ENCODE peak calls at places on chromosomes 6 and 20, in four cellular contexts. X is aorta, U is brain microvascular endothelial cell, J is psoas muscle. G is an unnamed sample.

GRCh38 chr20:22080985-22081384 is 375.5 kb downstream of the PAX1 start:
- DNase-seq in X (no peak), U (no peak), J (no peak), G (no peak)

GRCh38 chr6:53361549-53362031 is 12.8 kb upstream of the ELOVL5 start:
- DNase-seq in X (no peak), U (peak; percentile 26), J (no peak), G (peak; percentile 82)

GRCh38 chr6:2841264-2842138 is at the start of gene SERPINB1:
- DNase-seq in X (peak; percentile 97), U (peak; percentile 92), J (peak; percentile 92), G (peak; percentile 97)

GRCh38 chr6:159062564-159062945 is 17.8 kb upstream of the TAGAP start:
- DNase-seq in X (no peak), U (no peak), J (no peak), G (no peak)

GRCh38 chr6:13666194-13667105 is 45.2 kb downstream of the RANBP9 start:
- DNase-seq in X (no peak), U (no peak), J (no peak), G (no peak)

GRCh38 chr20:50788045-50788867 is 6.6 kb upstream of the BCAS4 start:
- DNase-seq in X (peak; percentile 36), U (peak; percentile 45), J (no peak), G (peak; percentile 75)

GRCh38 chr20:2838170-2838797 is 2.2 kb downstream of the PCED1A start:
- DNase-seq in X (no peak), U (no peak), J (no peak), G (no peak)

GRCh38 chr6:117477988-117478852 is 4.3 kb upstream of the DCBLD1 start:
- DNase-seq in X (no peak), U (no peak), J (no peak), G (no peak)

GRCh38 chr6:41460742-41461336 is 85.3 kb upstream of the FOXP4 start:
- DNase-seq in X (no peak), U (no peak), J (no peak), G (no peak)

GRCh38 chr20:62366370-62367135 is 559 bp downstream of the LAMA5 start:
- DNase-seq in X (peak; percentile 82), U (no peak), J (peak; percentile 27), G (no peak)

GRCh38 chr20:1622450-1622849 is 2.6 kb upstream of the SIRPB1 start:
- DNase-seq in X (no peak), U (no peak), J (no peak), G (no peak)

GRCh38 chr6:69813508-69813907 is 16.7 kb upstream of the LMBRD1 start:
- DNase-seq in X (no peak), U (no peak), J (no peak), G (no peak)

GRCh38 chr6:128554302-128554701 is 33.9 kb upstream of the PTPRK start:
- DNase-seq in X (no peak), U (no peak), J (no peak), G (no peak)

GRCh38 chr20:30593572-30593971 is 663.9 kb upstream of the DEFB115 start:
- DNase-seq in X (no peak), U (no peak), J (no peak), G (no peak)

GRCh38 chr6:37630281-37630799 is 67.3 kb downstream of the MDGA1 start:
- DNase-seq in X (no peak), U (peak; percentile 99), J (peak; percentile 37), G (peak; percentile 95)

GRCh38 chr20:24673678-24674570 is 204.5 kb downstream of the SYNDIG1 start:
- DNase-seq in X (peak; percentile 42), U (peak; percentile 25), J (no peak), G (no peak)

DNA sequence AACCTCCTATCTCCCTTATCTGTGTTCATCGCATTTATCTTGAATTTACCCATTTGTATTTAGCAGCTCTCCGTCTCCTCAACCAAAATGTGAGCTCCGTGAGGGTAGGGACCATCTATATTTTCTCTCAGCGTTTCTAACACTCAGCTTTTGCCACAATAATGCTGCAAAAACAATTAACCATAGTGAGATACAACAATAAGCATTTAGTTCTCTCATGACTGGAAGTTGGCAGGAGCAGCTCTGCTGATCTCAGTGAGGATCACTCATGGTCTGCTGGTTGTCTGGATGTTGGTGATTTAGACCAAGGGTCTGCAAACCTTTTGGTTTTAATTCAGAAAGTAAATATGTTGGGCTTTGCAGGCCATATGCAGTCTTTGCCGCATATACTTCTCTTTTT is 394.8 kb upstream of the RNF217 start:
- DNase-seq in X (no peak), U (no peak), J (no peak), G (no peak)
- H3K4me3 ChIP-seq in X (no peak overlapping the region), U (no peak overlapping the region), J (no peak overlapping the region), G (no peak overlapping the region)

DNA sequence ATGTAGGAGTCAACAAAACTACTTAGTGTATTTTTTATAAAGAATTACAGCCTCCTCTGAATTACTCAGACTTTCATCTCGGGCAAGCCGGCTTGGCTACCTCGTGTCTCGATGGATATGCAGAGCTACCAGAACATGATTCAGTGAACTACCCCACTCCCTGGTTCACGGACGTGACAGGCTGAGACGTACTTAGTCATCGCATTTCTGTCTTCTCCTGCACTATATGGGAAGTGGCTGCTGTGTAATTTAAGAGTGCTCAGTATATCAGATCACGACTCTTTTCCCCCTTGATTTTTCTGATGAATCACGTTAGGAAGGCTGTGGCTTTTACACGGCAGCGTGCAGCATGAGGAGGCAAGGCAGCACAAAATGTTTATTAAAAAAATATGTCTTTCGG is 302.7 kb upstream of the ZFP64 start:
- DNase-seq in X (no peak), U (peak; percentile 46), J (peak; percentile 37), G (peak; percentile 75)
- H3K27ac ChIP-seq in X (no peak overlapping the region), U (peak overlapping the region; percentile 32), J (no peak overlapping the region), G (no peak overlapping the region)

DNA sequence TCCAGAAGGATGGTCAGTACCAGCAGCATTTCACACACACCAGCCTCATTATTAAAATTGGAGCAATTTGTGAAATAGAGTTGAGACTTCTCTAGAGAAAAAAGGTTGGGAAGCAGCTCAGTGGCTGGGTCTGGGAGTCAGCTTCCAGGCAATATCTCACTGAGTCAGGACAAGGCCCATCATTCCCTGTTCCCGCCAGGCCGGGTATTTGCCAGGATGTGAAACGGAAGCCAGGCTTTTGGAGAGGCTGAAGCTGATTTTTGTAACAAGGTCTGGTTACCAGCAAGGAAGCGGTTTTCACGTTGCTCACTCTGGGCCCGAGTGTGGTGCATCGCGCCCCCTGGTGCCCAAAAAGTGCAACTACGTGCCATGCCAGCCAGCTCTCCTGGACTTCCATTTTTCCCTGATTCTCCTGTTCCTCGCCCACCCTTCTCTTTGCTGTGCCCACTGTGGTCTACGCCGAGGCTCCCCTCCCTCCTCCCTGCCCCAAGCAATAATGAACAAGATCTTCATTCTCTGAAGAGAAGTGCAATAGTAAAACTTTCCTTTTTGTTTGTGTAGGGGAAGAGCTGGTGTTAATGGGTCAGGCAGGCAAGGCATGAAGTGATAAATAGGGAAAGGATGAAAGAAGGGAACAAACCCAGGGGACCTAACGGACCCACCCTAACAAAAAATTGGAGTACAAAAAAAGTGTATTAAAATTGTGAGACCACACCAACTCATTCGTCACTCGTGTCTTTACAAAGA is 67.1 kb downstream of the ZBTB2 start:
- DNase-seq in X (peak; percentile 95), U (peak; percentile 82), J (peak; percentile 84), G (peak; percentile 77)
- H3K4me3 ChIP-seq in X (no peak overlapping the region), U (no peak overlapping the region), J (peak overlapping the region; percentile 15), G (no peak overlapping the region)

GRCh38 chr20:48387675-48388074 is 440.1 kb downstream of the PREX1 start:
- DNase-seq in X (no peak), U (no peak), J (no peak), G (no peak)
- H3K27ac ChIP-seq in X (no peak overlapping the region), U (no peak overlapping the region), J (no peak overlapping the region), G (no peak overlapping the region)

GRCh38 chr6:101398716-101399626 is 5.5 kb downstream of the GRIK2 start:
- DNase-seq in X (no peak), U (no peak), J (no peak), G (no peak)

GRCh38 chr6:101399627-101399955 is 6.1 kb downstream of the GRIK2 start:
- DNase-seq in X (no peak), U (no peak), J (no peak), G (no peak)

GRCh38 chr6:101402618-101403002 is 9.1 kb downstream of the GRIK2 start:
- DNase-seq in X (no peak), U (no peak), J (no peak), G (no peak)

GRCh38 chr6:101401792-101402617 is 8.5 kb downstream of the GRIK2 start:
- DNase-seq in X (peak; percentile 70), U (no peak), J (no peak), G (no peak)

GRCh38 chr6:101400341-101400740 is 6.8 kb downstream of the GRIK2 start:
- DNase-seq in X (no peak), U (no peak), J (no peak), G (no peak)
- H3K4me3 ChIP-seq in X (no peak overlapping the region), U (no peak overlapping the region), J (no peak overlapping the region), G (no peak overlapping the region)

GRCh38 chr6:131831392-131831791 is 23.6 kb downstream of the ENPP1 start:
- DNase-seq in X (no peak), U (peak; percentile 44), J (no peak), G (no peak)
- H3K27ac ChIP-seq in X (no peak overlapping the region), U (peak overlapping the region; percentile 58), J (no peak overlapping the region), G (no peak overlapping the region)

GRCh38 chr20:53738039-53738944 is 144.7 kb upstream of the ZNF217 start:
- DNase-seq in X (no peak), U (peak; percentile 57), J (peak; percentile 40), G (peak; percentile 59)

GRCh38 chr20:53738945-53739798 is 145.5 kb upstream of the ZNF217 start:
- DNase-seq in X (no peak), U (no peak), J (no peak), G (no peak)

GRCh38 chr20:53737404-53738038 is 143.9 kb upstream of the ZNF217 start:
- DNase-seq in X (no peak), U (no peak), J (no peak), G (no peak)

GRCh38 chr20:53741726-53742028 is 148.0 kb upstream of the ZNF217 start:
- DNase-seq in X (no peak), U (no peak), J (no peak), G (no peak)

GRCh38 chr20:53739799-53740785 is 146.5 kb upstream of the ZNF217 start:
- DNase-seq in X (no peak), U (no peak), J (no peak), G (no peak)
- H3K4me3 ChIP-seq in X (no peak overlapping the region), U (peak overlapping the region; percentile 10), J (no peak overlapping the region), G (no peak overlapping the region)

DNA sequence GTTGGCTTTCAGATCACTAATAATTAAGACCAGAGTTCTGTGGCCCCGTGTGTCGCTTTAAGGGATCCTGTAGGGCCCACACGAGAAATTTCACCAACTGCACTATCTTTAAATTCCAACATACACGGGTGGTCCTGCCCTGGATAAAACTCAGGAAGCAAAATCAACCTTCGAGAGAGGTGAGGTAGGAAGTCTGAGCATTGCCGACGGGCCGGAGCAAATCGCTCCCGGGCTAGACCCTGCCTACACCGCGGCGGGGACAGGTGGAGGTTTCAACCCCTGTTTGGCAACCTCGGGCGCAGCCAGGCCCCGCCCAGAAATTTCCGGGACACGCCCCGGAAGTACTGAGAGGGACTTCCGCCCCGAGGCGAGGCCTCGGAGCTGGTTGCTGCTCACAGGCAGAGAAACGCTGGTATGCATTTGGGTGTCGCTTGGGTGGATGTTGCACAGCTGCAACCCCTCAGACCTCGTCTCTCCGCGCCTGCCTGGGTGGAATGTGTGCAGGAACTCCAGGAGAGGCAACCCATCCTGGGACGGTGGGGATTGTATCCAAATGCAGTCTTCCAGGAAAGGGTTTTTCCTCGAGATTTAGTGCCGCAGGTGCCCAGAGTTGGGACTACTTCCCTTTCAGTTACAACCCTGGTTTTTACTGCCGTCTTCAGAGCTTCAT is 19.9 kb downstream of the ZKSCAN8 start:
- DNase-seq in X (peak; percentile 91), U (peak; percentile 40), J (peak; percentile 75), G (peak; percentile 61)
- H3K27ac ChIP-seq in X (no peak overlapping the region), U (no peak overlapping the region), J (no peak overlapping the region), G (no peak overlapping the region)